ENCODE peak calls at places on chromosomes 4 and X, in four cellular contexts. One of them, this sample, is unnamed.

GRCh38 chr4:24400537-24400936 is 183.8 kb downstream of the DHX15 start:
- DNase-seq in brain microvascular endothelial cell: no peak
- DNase-seq in suprapubic skin: no peak
- DNase-seq in A673: no peak
- DNase-seq in this sample: no peak

GRCh38 chr4:140116442-140117104 is 37.4 kb downstream of the MAML3 start:
- DNase-seq in A673: no peak
- DNase-seq in brain microvascular endothelial cell: no peak
- DNase-seq in suprapubic skin: no peak
- DNase-seq in this sample: no peak

GRCh38 chrX:39253551-39253950 is 452.3 kb downstream of the MID1IP1 start:
- DNase-seq in suprapubic skin: no peak
- DNase-seq in brain microvascular endothelial cell: no peak
- DNase-seq in A673: no peak
- DNase-seq in this sample: no peak

GRCh38 chr4:152488246-152488645 is 47.6 kb downstream of the FBXW7 start:
- DNase-seq in brain microvascular endothelial cell: no peak
- DNase-seq in A673: no peak
- DNase-seq in suprapubic skin: no peak
- DNase-seq in this sample: no peak

GRCh38 chrX:10756365-10756915 is 136.1 kb upstream of the MID1 start:
- DNase-seq in suprapubic skin: no peak
- DNase-seq in brain microvascular endothelial cell: peak
- DNase-seq in A673: no peak
- DNase-seq in this sample: no peak

GRCh38 chrX:154040307-154040756 is 20.6 kb upstream of the IRAK1 start:
- DNase-seq in A673: no peak
- DNase-seq in suprapubic skin: no peak
- DNase-seq in brain microvascular endothelial cell: peak
- DNase-seq in this sample: peak

GRCh38 chrX:25853002-25853479 is 285.1 kb upstream of the MAGEB18 start:
- DNase-seq in A673: no peak
- DNase-seq in suprapubic skin: no peak
- DNase-seq in brain microvascular endothelial cell: no peak
- DNase-seq in this sample: no peak

GRCh38 chr4:168724960-168725359 is 228.1 kb downstream of the PALLD start:
- DNase-seq in suprapubic skin: no peak
- DNase-seq in A673: peak
- DNase-seq in brain microvascular endothelial cell: peak
- DNase-seq in this sample: no peak

GRCh38 chrX:140764401-140764919 is 54.9 kb downstream of the LINC00632 start:
- DNase-seq in A673: peak
- DNase-seq in suprapubic skin: peak
- DNase-seq in brain microvascular endothelial cell: peak
- DNase-seq in this sample: no peak

GRCh38 chrX:75784689-75785491 is at the start of gene MAGEE2:
- DNase-seq in brain microvascular endothelial cell: no peak
- DNase-seq in A673: no peak
- DNase-seq in suprapubic skin: no peak
- DNase-seq in this sample: no peak

GRCh38 chr4:118740869-118741268 is 55.7 kb downstream of the METTL14 start:
- DNase-seq in brain microvascular endothelial cell: no peak
- DNase-seq in A673: peak
- DNase-seq in suprapubic skin: no peak
- DNase-seq in this sample: no peak

GRCh38 chrX:44183329-44183728 is 160.1 kb downstream of the EFHC2 start:
- DNase-seq in A673: no peak
- DNase-seq in suprapubic skin: no peak
- DNase-seq in brain microvascular endothelial cell: no peak
- DNase-seq in this sample: no peak

GRCh38 chrX:36867143-36867542 is 141.0 kb upstream of the FAM47C start:
- DNase-seq in A673: peak
- DNase-seq in suprapubic skin: no peak
- DNase-seq in brain microvascular endothelial cell: peak
- DNase-seq in this sample: no peak

GRCh38 chrX:2500091-2500680 is 590 bp downstream of the DHRSX start:
- DNase-seq in suprapubic skin: no peak
- DNase-seq in brain microvascular endothelial cell: peak
- DNase-seq in A673: no peak
- DNase-seq in this sample: peak

GRCh38 chr4:133146574-133147198 is 2.4 kb upstream of the PCDH10 start:
- DNase-seq in suprapubic skin: no peak
- DNase-seq in A673: peak
- DNase-seq in brain microvascular endothelial cell: peak
- DNase-seq in this sample: no peak

GRCh38 chrX:67543818-67544217 is at the start of gene AR:
- DNase-seq in A673: no peak
- DNase-seq in suprapubic skin: peak
- DNase-seq in brain microvascular endothelial cell: peak
- DNase-seq in this sample: no peak

GRCh38 chr4:117700111-117700892 is 334.0 kb upstream of the NDST3 start:
- DNase-seq in suprapubic skin: no peak
- DNase-seq in A673: peak
- DNase-seq in brain microvascular endothelial cell: no peak
- DNase-seq in this sample: no peak
- TF ChIP-seq CTCF in suprapubic skin: no peak
- TF ChIP-seq CTCF in A673: peak
- TF ChIP-seq CTCF in brain microvascular endothelial cell: peak
- TF ChIP-seq CTCF in this sample: no peak

GRCh38 chrX:54994099-54994498 is at the start of gene PFKFB1:
- DNase-seq in suprapubic skin: no peak
- DNase-seq in brain microvascular endothelial cell: no peak
- DNase-seq in A673: no peak
- DNase-seq in this sample: no peak
- TF ChIP-seq CTCF in suprapubic skin: no peak
- TF ChIP-seq CTCF in brain microvascular endothelial cell: no peak
- TF ChIP-seq CTCF in A673: no peak
- TF ChIP-seq CTCF in this sample: no peak

DNA sequence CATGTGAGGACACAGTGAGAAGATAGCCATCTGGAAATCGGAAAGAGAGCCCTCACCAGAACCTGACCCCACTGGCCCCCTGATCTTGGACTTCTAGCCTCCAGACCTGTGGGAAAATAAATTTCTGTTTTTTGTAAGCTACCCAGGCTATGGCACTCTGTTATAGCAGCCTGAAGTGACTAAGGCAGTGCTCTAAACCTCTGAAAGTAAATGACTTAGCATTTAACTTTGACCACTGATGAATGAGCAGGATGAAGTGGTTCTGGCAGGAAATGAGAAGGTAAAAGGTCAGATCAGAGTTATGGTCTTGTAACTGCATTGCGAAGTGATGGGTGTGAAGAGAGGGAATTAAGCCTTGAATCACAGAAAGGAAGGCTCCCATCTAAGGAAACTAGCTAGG is 17.0 kb downstream of the GPAT3 start:
- DNase-seq in A673: no peak
- DNase-seq in brain microvascular endothelial cell: peak
- DNase-seq in suprapubic skin: no peak
- DNase-seq in this sample: no peak
- TF ChIP-seq CTCF in A673: no peak
- TF ChIP-seq CTCF in brain microvascular endothelial cell: no peak
- TF ChIP-seq CTCF in suprapubic skin: no peak
- TF ChIP-seq CTCF in this sample: no peak

DNA sequence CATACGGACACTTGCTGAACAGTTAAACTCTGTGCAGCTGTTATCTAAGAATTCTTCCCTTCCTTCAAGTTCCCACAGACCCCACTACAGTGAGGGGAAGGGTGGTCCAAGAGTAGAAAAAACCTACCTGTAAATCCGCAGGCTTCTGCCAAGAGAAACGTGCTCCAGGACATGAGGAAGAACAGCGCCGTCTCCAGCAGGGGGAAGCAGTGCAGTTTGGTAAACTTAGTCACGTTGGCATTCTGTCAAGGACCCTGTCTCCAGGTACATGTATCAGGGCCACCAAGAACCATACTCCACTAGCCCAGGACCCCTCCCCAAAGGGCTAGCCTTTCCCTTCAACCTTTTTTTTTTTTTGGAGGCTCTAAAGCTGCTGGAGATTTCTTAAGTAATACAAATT is 79.9 kb downstream of the CHST7 start:
- DNase-seq in suprapubic skin: no peak
- DNase-seq in brain microvascular endothelial cell: no peak
- DNase-seq in A673: peak
- DNase-seq in this sample: no peak
- TF ChIP-seq CTCF in suprapubic skin: no peak
- TF ChIP-seq CTCF in brain microvascular endothelial cell: peak
- TF ChIP-seq CTCF in A673: peak
- TF ChIP-seq CTCF in this sample: peak

DNA sequence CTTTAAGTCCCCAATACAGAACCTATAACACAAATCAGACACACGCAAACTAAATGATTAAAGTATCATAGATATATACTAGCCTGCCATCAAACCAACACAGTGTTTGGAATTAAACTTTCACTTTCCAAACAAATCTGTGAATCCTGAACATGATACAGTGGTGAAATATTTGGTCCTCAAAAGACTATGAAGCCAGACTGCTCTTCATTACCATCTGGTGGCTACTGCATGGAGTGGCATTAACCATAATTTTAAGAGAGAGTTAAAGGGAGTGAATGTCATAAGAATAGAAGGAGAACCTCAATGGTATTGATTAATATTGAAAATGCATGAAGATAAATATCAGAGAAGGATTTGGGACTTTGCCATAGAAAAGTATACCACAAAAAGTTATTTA is 9.2 kb upstream of the GABRA4 start:
- DNase-seq in brain microvascular endothelial cell: peak
- DNase-seq in A673: peak
- DNase-seq in suprapubic skin: no peak
- DNase-seq in this sample: no peak
- TF ChIP-seq CTCF in brain microvascular endothelial cell: peak
- TF ChIP-seq CTCF in A673: peak
- TF ChIP-seq CTCF in suprapubic skin: no peak
- TF ChIP-seq CTCF in this sample: no peak